ENCODE peak calls at places on chromosome 14, in six cellular contexts. D is A549, V is SK-N-SH, S is HCT116, B is K562, K is GM23338. U is an unnamed sample.

GRCh38 chr14:35534130-35534883 is at the start of gene INSM2:
- DNase-seq in S (no peak), D (peak; percentile 62), B (no peak), K (peak; percentile 18), V (no peak), U (no peak)

GRCh38 chr14:103456167-103456835 is 66.3 kb downstream of the CKB start:
- DNase-seq in V (no peak), B (no peak), D (no peak), S (no peak), K (no peak), U (no peak)

GRCh38 chr14:104865069-104865630 is at the start of gene CEP170B:
- DNase-seq in K (peak; percentile 57), S (no peak), V (peak; percentile 95), B (peak; percentile 40), D (peak; percentile 39), U (no peak)

GRCh38 chr14:56342419-56342901 is 224.2 kb downstream of the PELI2 start:
- DNase-seq in V (no peak), S (no peak), B (no peak), K (no peak), D (no peak), U (no peak)

GRCh38 chr14:67423424-67423823 is 11.5 kb upstream of the PLEK2 start:
- DNase-seq in V (no peak), B (no peak), K (no peak), D (no peak), S (no peak), U (no peak)

GRCh38 chr14:91372680-91373495 is 44.7 kb downstream of the CCDC88C start:
- DNase-seq in K (no peak), V (peak; percentile 70), B (no peak), S (no peak), D (no peak), U (no peak)

GRCh38 chr14:92460541-92460915 is 53.1 kb upstream of the RIN3 start:
- DNase-seq in V (no peak), S (no peak), K (no peak), B (no peak), D (no peak), U (no peak)

GRCh38 chr14:82854851-82855250 is 1321.2 kb upstream of the SEL1L start:
- DNase-seq in S (no peak), D (no peak), B (no peak), K (no peak), V (no peak), U (no peak)

GRCh38 chr14:103519043-103519836 is 3.4 kb downstream of the CKB start:
- DNase-seq in V (peak; percentile 26), D (peak; percentile 61), B (peak; percentile 82), K (no peak), S (no peak), U (no peak)

GRCh38 chr14:104795781-104796681 is 483 bp upstream of the AKT1 start:
- DNase-seq in D (no peak), B (peak; percentile 67), V (peak; percentile 94), K (peak; percentile 54), S (no peak), U (no peak)

GRCh38 chr14:58955294-58955821 is 233.1 kb upstream of the DAAM1 start:
- DNase-seq in S (no peak), D (no peak), V (no peak), K (peak; percentile 23), B (no peak), U (no peak)

GRCh38 chr14:104395941-104396681 is 183.5 kb upstream of the C14orf180 start:
- DNase-seq in S (no peak), D (no peak), V (no peak), B (no peak), K (no peak), U (no peak)

GRCh38 chr14:52313903-52314481 is at the start of gene PTGER2:
- DNase-seq in D (peak; percentile 63), B (peak; percentile 76), V (peak; percentile 85), S (peak; percentile 57), K (peak; percentile 70), U (no peak)

GRCh38 chr14:53391631-53392030 is 238.5 kb upstream of the DDHD1 start:
- DNase-seq in D (no peak), B (no peak), K (no peak), V (no peak), S (peak; percentile 88), U (no peak)

GRCh38 chr14:94028450-94028826 is 2.3 kb downstream of the OTUB2 start:
- DNase-seq in B (no peak), V (no peak), S (peak; percentile 88), D (no peak), K (no peak), U (peak; percentile 67)

GRCh38 chr14:37610945-37611523 is 15.6 kb downstream of the TTC6 start:
- DNase-seq in S (no peak), B (no peak), D (no peak), K (peak; percentile 75), V (no peak), U (no peak)

GRCh38 chr14:75088566-75089373 is 19.3 kb downstream of the ZC2HC1C start:
- DNase-seq in S (peak; percentile 26), K (peak; percentile 89), V (peak; percentile 66), B (peak; percentile 63), D (peak; percentile 63), U (peak; percentile 41)

GRCh38 chr14:51533160-51533559 is 118.5 kb upstream of the FRMD6 start:
- DNase-seq in V (no peak), K (no peak), B (no peak), S (no peak), D (peak; percentile 51), U (no peak)

GRCh38 chr14:104287301-104288009 is 149.1 kb downstream of the KIF26A start:
- DNase-seq in V (no peak), K (no peak), S (no peak), B (no peak), D (no peak), U (no peak)

GRCh38 chr14:35140718-35141581 is 18.6 kb downstream of the PRORP start:
- DNase-seq in K (peak; percentile 31), S (no peak), B (no peak), D (no peak), V (peak; percentile 45), U (no peak)

GRCh38 chr14:86153480-86153879 is 623.5 kb downstream of the FLRT2 start:
- DNase-seq in B (no peak), D (no peak), V (no peak), K (peak; percentile 52), S (no peak), U (no peak)

GRCh38 chr14:72715910-72716268 is 178.0 kb downstream of the DPF3 start:
- DNase-seq in B (no peak), S (no peak), D (no peak), V (no peak), K (no peak), U (no peak)

GRCh38 chr14:59181804-59182203 is 6.7 kb upstream of the DAAM1 start:
- DNase-seq in B (peak; percentile 24), S (no peak), D (no peak), K (no peak), V (no peak), U (no peak)

GRCh38 chr14:65804752-65805473 is 392.4 kb downstream of the FUT8 start:
- DNase-seq in D (no peak), B (no peak), V (no peak), K (no peak), S (no peak), U (no peak)

GRCh38 chr14:24565766-24566165 is 10.3 kb downstream of the CTSG start:
- DNase-seq in D (no peak), K (no peak), S (no peak), B (no peak), V (no peak), U (no peak)

GRCh38 chr14:25882899-25883298 is 714.9 kb downstream of the NOVA1 start:
- DNase-seq in D (no peak), V (no peak), B (no peak), S (no peak), K (no peak), U (no peak)

GRCh38 chr14:35366048-35366428 is 38.5 kb downstream of the NFKBIA start:
- DNase-seq in V (no peak), D (no peak), K (no peak), S (no peak), B (peak; percentile 56), U (no peak)

GRCh38 chr14:90273532-90273931 is 17.2 kb downstream of the PSMC1 start:
- DNase-seq in S (no peak), B (no peak), K (no peak), V (no peak), D (no peak), U (no peak)
- TF ChIP-seq REST in S (no peak), B (no peak), K (no peak), V (no peak), D (no peak), U (no peak)

DNA sequence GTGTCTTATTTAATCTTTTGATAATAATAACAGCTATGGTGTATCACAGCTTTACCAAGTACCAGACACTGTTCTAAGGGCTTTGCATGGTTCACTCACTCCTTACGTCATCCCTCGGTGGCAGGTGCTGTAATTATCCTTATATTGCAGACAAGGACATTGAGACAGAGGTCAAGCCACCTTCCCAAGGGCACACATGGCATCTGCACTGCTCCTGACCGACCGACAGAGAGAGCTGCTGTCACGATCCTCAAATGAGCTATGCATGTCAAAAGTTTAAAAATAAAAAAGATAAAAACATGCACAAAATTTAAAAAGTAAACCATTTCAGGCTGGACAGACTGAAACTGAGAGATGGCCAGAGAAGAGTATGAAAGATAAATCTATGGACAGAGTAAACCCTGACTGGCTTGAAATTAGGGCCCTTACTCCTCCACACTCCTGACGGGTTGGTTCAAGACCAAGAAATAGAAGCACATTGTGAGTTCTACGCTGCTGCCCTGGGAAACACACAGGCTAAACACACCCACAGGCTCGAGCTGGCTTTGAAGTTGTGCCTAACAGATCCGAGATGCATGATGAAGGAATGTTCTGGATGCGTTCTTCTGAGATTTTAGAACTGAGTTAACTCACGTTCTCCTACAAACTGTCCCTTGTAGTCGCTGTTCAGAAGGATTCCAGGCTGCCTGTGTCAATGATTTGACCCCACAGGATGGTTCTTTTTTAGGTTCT is 268.7 kb downstream of the ZFP36L1 start:
- DNase-seq in D (no peak), B (no peak), V (no peak), S (no peak), K (no peak), U (no peak)
- H3K4me1 ChIP-seq in D (peaks cover 36% of the 10 kb centered on the region), B (no peaks in the 10 kb centered on the region), V (peaks cover 12% of the 10 kb centered on the region), S (peaks cover 64% of the 10 kb centered on the region), K (peaks cover 7% of the 10 kb centered on the region), U (no peaks in the 10 kb centered on the region)

GRCh38 chr14:49622022-49622607 is 1.5 kb downstream of the MGAT2 start:
- DNase-seq in B (no peak), K (no peak), V (no peak), S (no peak), D (no peak), U (no peak)
- H3K4me3 ChIP-seq in B (peak overlapping the region; percentile 89), K (peak overlapping the region; percentile 94), V (peak overlapping the region; percentile 96), S (no peak overlapping the region), D (peak overlapping the region; percentile 78), U (peak overlapping the region; percentile 92)

GRCh38 chr14:69876848-69877306 is 2.3 kb upstream of the SMOC1 start:
- DNase-seq in S (no peak), D (no peak), V (no peak), K (no peak), B (no peak), U (no peak)

GRCh38 chr14:69876221-69876847 is 2.9 kb upstream of the SMOC1 start:
- DNase-seq in K (no peak), D (no peak), S (no peak), B (no peak), V (no peak), U (no peak)

GRCh38 chr14:69877492-69877891 is 1.7 kb upstream of the SMOC1 start:
- DNase-seq in S (peak; percentile 29), D (peak; percentile 51), K (peak; percentile 64), V (peak; percentile 61), B (peak; percentile 23), U (peak; percentile 4)

GRCh38 chr14:69870613-69871012 is 8.6 kb upstream of the SMOC1 start:
- DNase-seq in B (no peak), S (no peak), V (no peak), D (no peak), K (no peak), U (no peak)

GRCh38 chr14:69873877-69874780 is 5.1 kb upstream of the SMOC1 start:
- DNase-seq in V (no peak), K (no peak), B (no peak), S (no peak), D (no peak), U (no peak)
- TF ChIP-seq REST in V (no peak), K (no peak), B (no peak), S (no peak), D (no peak), U (no peak)